ENCODE peak calls at places on chromosomes 12 and 14, in seven cellular contexts. One of them, this sample, is unnamed.
A peak's percentile ranks its signal among the peaks of the same experiment; 100 is the strongest.

GRCh38 chr12:12127304-12127703 is 56.6 kb downstream of the BCL2L14 start:
- DNase-seq in tibial nerve: no peak
- DNase-seq in cardiac muscle cell: no peak
- DNase-seq in CD4-positive, alpha-beta T cell: no peak
- DNase-seq in Panc1: no peak
- DNase-seq in pancreas: no peak
- DNase-seq in adrenal gland: no peak
- DNase-seq in this sample: no peak

GRCh38 chr12:53870122-53870521 is 68.5 kb upstream of the HOXC13 start:
- DNase-seq in CD4-positive, alpha-beta T cell: no peak
- DNase-seq in Panc1: no peak
- DNase-seq in cardiac muscle cell: no peak
- DNase-seq in adrenal gland: no peak
- DNase-seq in pancreas: no peak
- DNase-seq in tibial nerve: no peak
- DNase-seq in this sample: no peak

GRCh38 chr12:60148831-60149230 is 553.0 kb downstream of the SLC16A7 start:
- DNase-seq in tibial nerve: no peak
- DNase-seq in adrenal gland: no peak
- DNase-seq in Panc1: no peak
- DNase-seq in cardiac muscle cell: peak; percentile 88
- DNase-seq in pancreas: no peak
- DNase-seq in CD4-positive, alpha-beta T cell: no peak
- DNase-seq in this sample: no peak

GRCh38 chr12:48053883-48054282 is 49.6 kb upstream of the COL2A1 start:
- DNase-seq in CD4-positive, alpha-beta T cell: no peak
- DNase-seq in pancreas: no peak
- DNase-seq in adrenal gland: no peak
- DNase-seq in cardiac muscle cell: no peak
- DNase-seq in Panc1: no peak
- DNase-seq in tibial nerve: no peak
- DNase-seq in this sample: no peak

GRCh38 chr12:113173081-113173698 is 12.1 kb downstream of the DDX54 start:
- DNase-seq in adrenal gland: no peak
- DNase-seq in Panc1: no peak
- DNase-seq in CD4-positive, alpha-beta T cell: no peak
- DNase-seq in cardiac muscle cell: no peak
- DNase-seq in pancreas: no peak
- DNase-seq in tibial nerve: no peak
- DNase-seq in this sample: peak; percentile 72

GRCh38 chr12:54162741-54163140 is 26.0 kb downstream of the SMUG1 start:
- DNase-seq in pancreas: no peak
- DNase-seq in CD4-positive, alpha-beta T cell: no peak
- DNase-seq in adrenal gland: no peak
- DNase-seq in tibial nerve: no peak
- DNase-seq in cardiac muscle cell: no peak
- DNase-seq in Panc1: no peak
- DNase-seq in this sample: no peak

GRCh38 chr12:55652352-55652751 is 15.7 kb downstream of the OR10P1 start:
- DNase-seq in cardiac muscle cell: no peak
- DNase-seq in tibial nerve: no peak
- DNase-seq in pancreas: no peak
- DNase-seq in Panc1: no peak
- DNase-seq in CD4-positive, alpha-beta T cell: no peak
- DNase-seq in adrenal gland: no peak
- DNase-seq in this sample: no peak

GRCh38 chr12:93733358-93733757 is 56.2 kb downstream of the CRADD start:
- DNase-seq in pancreas: no peak
- DNase-seq in adrenal gland: no peak
- DNase-seq in cardiac muscle cell: no peak
- DNase-seq in CD4-positive, alpha-beta T cell: no peak
- DNase-seq in Panc1: no peak
- DNase-seq in tibial nerve: no peak
- DNase-seq in this sample: no peak

GRCh38 chr14:94077111-94077821 is 3.7 kb downstream of the DDX24 start:
- DNase-seq in adrenal gland: no peak
- DNase-seq in tibial nerve: no peak
- DNase-seq in CD4-positive, alpha-beta T cell: no peak
- DNase-seq in cardiac muscle cell: no peak
- DNase-seq in pancreas: no peak
- DNase-seq in Panc1: no peak
- DNase-seq in this sample: no peak

GRCh38 chr14:39422243-39422642 is 10.0 kb downstream of the FBXO33 start:
- DNase-seq in Panc1: no peak
- DNase-seq in tibial nerve: no peak
- DNase-seq in cardiac muscle cell: no peak
- DNase-seq in pancreas: no peak
- DNase-seq in CD4-positive, alpha-beta T cell: no peak
- DNase-seq in adrenal gland: no peak
- DNase-seq in this sample: no peak

GRCh38 chr12:1908758-1909157 is 9.7 kb downstream of the CACNA2D4 start:
- DNase-seq in Panc1: no peak
- DNase-seq in cardiac muscle cell: no peak
- DNase-seq in tibial nerve: no peak
- DNase-seq in adrenal gland: no peak
- DNase-seq in CD4-positive, alpha-beta T cell: no peak
- DNase-seq in pancreas: peak; percentile 8
- DNase-seq in this sample: peak; percentile 22

GRCh38 chr12:1910468-1910867 is 8.0 kb downstream of the CACNA2D4 start:
- DNase-seq in Panc1: no peak
- DNase-seq in CD4-positive, alpha-beta T cell: no peak
- DNase-seq in adrenal gland: no peak
- DNase-seq in cardiac muscle cell: no peak
- DNase-seq in tibial nerve: no peak
- DNase-seq in pancreas: no peak
- DNase-seq in this sample: peak; percentile 2

GRCh38 chr12:1906579-1906978 is 11.9 kb downstream of the CACNA2D4 start:
- DNase-seq in pancreas: no peak
- DNase-seq in tibial nerve: no peak
- DNase-seq in cardiac muscle cell: no peak
- DNase-seq in CD4-positive, alpha-beta T cell: no peak
- DNase-seq in Panc1: no peak
- DNase-seq in adrenal gland: no peak
- DNase-seq in this sample: peak; percentile 1

GRCh38 chr12:1904875-1905274 is 13.6 kb downstream of the CACNA2D4 start:
- DNase-seq in adrenal gland: no peak
- DNase-seq in cardiac muscle cell: no peak
- DNase-seq in pancreas: no peak
- DNase-seq in CD4-positive, alpha-beta T cell: no peak
- DNase-seq in Panc1: no peak
- DNase-seq in tibial nerve: no peak
- DNase-seq in this sample: no peak

GRCh38 chr12:1907652-1908611 is 10.5 kb downstream of the CACNA2D4 start:
- DNase-seq in Panc1: no peak
- DNase-seq in adrenal gland: peak; percentile 9
- DNase-seq in pancreas: peak; percentile 17
- DNase-seq in cardiac muscle cell: no peak
- DNase-seq in CD4-positive, alpha-beta T cell: no peak
- DNase-seq in tibial nerve: no peak
- DNase-seq in this sample: peak; percentile 12
- TF ChIP-seq CTCF in Panc1: no peak
- TF ChIP-seq CTCF in adrenal gland: no peak
- TF ChIP-seq CTCF in pancreas: no peak
- TF ChIP-seq CTCF in cardiac muscle cell: no peak
- TF ChIP-seq CTCF in CD4-positive, alpha-beta T cell: no peak
- TF ChIP-seq CTCF in tibial nerve: no peak
- TF ChIP-seq CTCF in this sample: no peak

GRCh38 chr14:102139248-102140026 is at the start of gene WDR20:
- DNase-seq in adrenal gland: peak; percentile 97
- DNase-seq in tibial nerve: peak; percentile 95
- DNase-seq in CD4-positive, alpha-beta T cell: peak; percentile 99
- DNase-seq in Panc1: peak; percentile 80
- DNase-seq in cardiac muscle cell: peak; percentile 98
- DNase-seq in pancreas: peak; percentile 99
- DNase-seq in this sample: peak; percentile 100
- TF ChIP-seq CTCF in adrenal gland: no peak
- TF ChIP-seq CTCF in tibial nerve: no peak
- TF ChIP-seq CTCF in CD4-positive, alpha-beta T cell: no peak
- TF ChIP-seq CTCF in Panc1: no peak
- TF ChIP-seq CTCF in cardiac muscle cell: no peak
- TF ChIP-seq CTCF in pancreas: no peak
- TF ChIP-seq CTCF in this sample: peak; percentile 21

GRCh38 chr12:38921025-38921677 is 15.8 kb upstream of the CPNE8 start:
- DNase-seq in CD4-positive, alpha-beta T cell: no peak
- DNase-seq in cardiac muscle cell: peak; percentile 71
- DNase-seq in pancreas: peak; percentile 20
- DNase-seq in tibial nerve: peak; percentile 18
- DNase-seq in adrenal gland: peak; percentile 73
- DNase-seq in Panc1: peak; percentile 54
- DNase-seq in this sample: peak; percentile 24
- TF ChIP-seq CTCF in CD4-positive, alpha-beta T cell: peak; percentile 58
- TF ChIP-seq CTCF in cardiac muscle cell: peak; percentile 50
- TF ChIP-seq CTCF in pancreas: peak; percentile 19
- TF ChIP-seq CTCF in tibial nerve: peak; percentile 33
- TF ChIP-seq CTCF in adrenal gland: peak; percentile 62
- TF ChIP-seq CTCF in Panc1: peak; percentile 74
- TF ChIP-seq CTCF in this sample: peak; percentile 58

GRCh38 chr12:57110189-57111045 is 745 bp downstream of the STAT6 start:
- DNase-seq in cardiac muscle cell: peak; percentile 59
- DNase-seq in pancreas: peak; percentile 62
- DNase-seq in adrenal gland: peak; percentile 69
- DNase-seq in CD4-positive, alpha-beta T cell: peak; percentile 52
- DNase-seq in tibial nerve: peak; percentile 71
- DNase-seq in Panc1: no peak
- DNase-seq in this sample: peak; percentile 84
- TF ChIP-seq CTCF in cardiac muscle cell: no peak
- TF ChIP-seq CTCF in pancreas: no peak
- TF ChIP-seq CTCF in adrenal gland: no peak
- TF ChIP-seq CTCF in CD4-positive, alpha-beta T cell: no peak
- TF ChIP-seq CTCF in tibial nerve: peak; percentile 28
- TF ChIP-seq CTCF in Panc1: no peak
- TF ChIP-seq CTCF in this sample: no peak

DNA sequence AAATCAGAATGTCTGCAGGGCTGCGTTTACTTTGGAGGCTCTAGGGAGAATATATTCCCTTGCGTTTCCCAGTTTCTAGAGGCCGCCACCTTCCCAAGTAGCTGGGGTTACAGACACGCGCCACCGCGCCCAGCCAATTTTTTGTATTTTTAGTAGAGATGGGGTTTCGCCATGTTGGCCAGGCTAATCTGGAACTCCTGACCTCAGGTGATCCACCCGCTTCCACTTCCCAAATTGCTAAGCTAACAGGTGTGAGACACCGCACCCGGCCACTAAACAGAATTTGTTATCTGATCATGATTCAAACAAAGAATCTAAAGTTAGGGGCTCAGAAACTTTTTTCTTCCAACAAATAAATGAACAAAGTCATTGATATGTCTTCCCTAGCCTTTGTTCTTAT is 114.6 kb downstream of the PPHLN1 start:
- DNase-seq in adrenal gland: no peak
- DNase-seq in pancreas: no peak
- DNase-seq in tibial nerve: no peak
- DNase-seq in Panc1: no peak
- DNase-seq in CD4-positive, alpha-beta T cell: no peak
- DNase-seq in cardiac muscle cell: no peak
- DNase-seq in this sample: no peak
- TF ChIP-seq CTCF in adrenal gland: no peak
- TF ChIP-seq CTCF in pancreas: no peak
- TF ChIP-seq CTCF in tibial nerve: no peak
- TF ChIP-seq CTCF in Panc1: no peak
- TF ChIP-seq CTCF in CD4-positive, alpha-beta T cell: no peak
- TF ChIP-seq CTCF in cardiac muscle cell: no peak
- TF ChIP-seq CTCF in this sample: no peak

This sample was measured in GM13976.